ENCODE peak calls at places on chromosomes 7 and 10, in six cellular contexts. S is HepG2, G is H1, C is SK-N-SH, L is K562, J is GM12878. R is an unnamed sample.

GRCh38 chr7:106175507-106175906 is 63.4 kb upstream of the SYPL1 start:
- DNase-seq in S (no peak), G (no peak), C (no peak), L (no peak), J (no peak), R (no peak)

GRCh38 chr10:77442790-77443189 is 194.8 kb downstream of the KCNMA1 start:
- DNase-seq in S (no peak), G (no peak), C (no peak), L (no peak), J (no peak), R (no peak)

GRCh38 chr7:33534830-33535229 is 370.5 kb upstream of the BMPER start:
- DNase-seq in S (no peak), G (no peak), C (no peak), L (no peak), J (no peak), R (no peak)

GRCh38 chr10:46216836-46217748 is 69.7 kb upstream of the ANTXRL start:
- DNase-seq in S (no peak), G (no peak), C (peak; percentile 12), L (peak; percentile 90), J (no peak), R (peak; percentile 74)

GRCh38 chr7:142557971-142558582 is 191.2 kb upstream of the PRSS1 start:
- DNase-seq in S (peak; percentile 22), G (peak; percentile 23), C (peak; percentile 51), L (peak; percentile 74), J (no peak), R (peak; percentile 66)

GRCh38 chr10:124001391-124002260 is 91.8 kb downstream of the CHST15 start:
- DNase-seq in S (no peak), G (no peak), C (peak; percentile 8), L (no peak), J (no peak), R (no peak)

GRCh38 chr7:127413962-127414361 is 21.5 kb upstream of the ZNF800 start:
- DNase-seq in S (no peak), G (no peak), C (no peak), L (no peak), J (no peak), R (no peak)

GRCh38 chr7:10998984-10999757 is 25.5 kb downstream of the PHF14 start:
- DNase-seq in S (peak; percentile 65), G (no peak), C (no peak), L (peak; percentile 8), J (no peak), R (no peak)

GRCh38 chr7:45658716-45659495 is 84.7 kb downstream of the ADCY1 start:
- DNase-seq in S (no peak), G (no peak), C (no peak), L (no peak), J (no peak), R (no peak)

GRCh38 chr10:46556515-46557318 is at the start of gene GPRIN2:
- DNase-seq in S (no peak), G (peak; percentile 67), C (peak; percentile 82), L (no peak), J (no peak), R (no peak)

GRCh38 chr10:89710748-89711147 is 9.4 kb downstream of the KIF20B start:
- DNase-seq in S (no peak), G (no peak), C (no peak), L (no peak), J (no peak), R (no peak)

GRCh38 chr10:7572435-7572834 is 94.3 kb downstream of the ITIH5 start:
- DNase-seq in S (no peak), G (no peak), C (no peak), L (no peak), J (no peak), R (no peak)

GRCh38 chr7:95026421-95027072 is 119.2 kb downstream of the PPP1R9A start:
- DNase-seq in S (no peak), G (no peak), C (no peak), L (no peak), J (no peak), R (no peak)

DNA sequence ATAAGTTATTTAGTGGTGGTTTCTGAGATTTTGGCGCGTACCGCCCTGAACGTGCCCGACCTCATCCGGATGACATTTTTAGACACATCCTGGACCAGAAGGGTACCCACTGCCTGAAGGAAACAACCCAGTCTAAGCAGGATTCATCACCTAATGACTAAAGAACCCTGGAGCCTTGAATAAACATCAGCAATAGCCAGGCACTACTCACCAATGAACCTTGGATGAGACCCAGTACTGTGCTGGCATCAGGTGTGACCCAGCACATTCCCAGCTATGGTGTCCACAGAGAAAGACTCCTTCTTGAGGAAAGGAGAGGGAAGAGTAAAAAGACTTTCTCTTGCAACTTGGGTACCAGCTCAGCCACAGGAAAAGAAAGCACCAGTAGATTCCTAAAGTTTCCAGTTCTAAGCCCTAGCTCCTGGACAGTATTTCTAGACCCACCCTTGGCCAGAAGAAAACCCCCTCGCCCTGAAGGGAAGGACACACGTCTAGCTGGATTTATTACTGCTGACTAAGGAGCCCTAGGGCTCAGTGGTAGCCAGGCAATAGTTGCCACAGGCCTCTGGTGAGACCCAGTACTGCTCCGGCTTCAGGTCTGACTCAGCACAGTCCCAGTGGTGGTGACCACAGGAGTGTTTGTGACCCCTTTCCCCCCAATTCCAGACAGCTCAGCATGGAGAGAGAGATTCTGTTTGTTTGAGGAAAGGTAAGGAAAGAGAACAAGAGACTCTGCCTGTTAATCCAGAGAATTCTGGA is 32.5 kb downstream of the ZNF277 start:
- DNase-seq in S (peak; percentile 8), G (no peak), C (no peak), L (no peak), J (no peak), R (no peak)
- TF ChIP-seq GABPA in S (no peak), G (no peak), C (no peak), L (no peak), J (no peak), R (no peak)

GRCh38 chr10:132494831-132495230 is 42.8 kb upstream of the INPP5A start:
- DNase-seq in S (no peak), G (no peak), C (no peak), L (no peak), J (no peak), R (no peak)

GRCh38 chr10:132495231-132495630 is 42.4 kb upstream of the INPP5A start:
- DNase-seq in S (no peak), G (no peak), C (no peak), L (no peak), J (no peak), R (no peak)

GRCh38 chr10:132493756-132494290 is 43.8 kb upstream of the INPP5A start:
- DNase-seq in S (no peak), G (no peak), C (no peak), L (no peak), J (no peak), R (no peak)

GRCh38 chr10:132492323-132493035 is 45.1 kb upstream of the INPP5A start:
- DNase-seq in S (no peak), G (no peak), C (no peak), L (no peak), J (no peak), R (no peak)

DNA sequence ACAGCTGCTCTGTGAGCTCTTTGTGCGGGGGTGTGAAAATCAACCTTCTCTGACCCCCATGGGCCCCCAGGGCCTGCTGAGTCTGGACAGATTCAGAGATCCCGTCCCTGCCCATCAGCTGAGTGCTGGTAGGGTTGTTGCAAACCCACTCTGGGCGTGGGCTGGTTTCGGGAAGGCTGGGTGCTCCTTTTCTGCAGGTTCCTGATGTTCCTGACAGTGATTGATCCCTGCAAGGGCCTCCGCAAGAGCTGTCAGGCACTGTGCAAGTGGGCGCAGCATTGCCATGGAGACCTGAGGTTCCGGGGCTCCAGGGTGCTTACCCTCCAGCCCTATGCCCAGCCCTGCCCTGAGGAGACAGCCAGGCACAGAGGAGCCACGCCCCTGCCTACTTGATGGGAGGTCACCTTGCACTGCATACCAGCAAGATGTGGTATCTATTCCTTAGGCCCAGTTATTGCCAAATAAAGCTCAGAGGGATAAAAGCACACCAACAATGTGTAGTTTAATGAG is 44.3 kb upstream of the INPP5A start:
- DNase-seq in S (no peak), G (no peak), C (no peak), L (no peak), J (no peak), R (no peak)
- H3K4me3 ChIP-seq in S (no peak overlapping the region), G (no peak overlapping the region), C (no peak overlapping the region), L (no peak overlapping the region), J (no peak overlapping the region), R (no peak overlapping the region)

DNA sequence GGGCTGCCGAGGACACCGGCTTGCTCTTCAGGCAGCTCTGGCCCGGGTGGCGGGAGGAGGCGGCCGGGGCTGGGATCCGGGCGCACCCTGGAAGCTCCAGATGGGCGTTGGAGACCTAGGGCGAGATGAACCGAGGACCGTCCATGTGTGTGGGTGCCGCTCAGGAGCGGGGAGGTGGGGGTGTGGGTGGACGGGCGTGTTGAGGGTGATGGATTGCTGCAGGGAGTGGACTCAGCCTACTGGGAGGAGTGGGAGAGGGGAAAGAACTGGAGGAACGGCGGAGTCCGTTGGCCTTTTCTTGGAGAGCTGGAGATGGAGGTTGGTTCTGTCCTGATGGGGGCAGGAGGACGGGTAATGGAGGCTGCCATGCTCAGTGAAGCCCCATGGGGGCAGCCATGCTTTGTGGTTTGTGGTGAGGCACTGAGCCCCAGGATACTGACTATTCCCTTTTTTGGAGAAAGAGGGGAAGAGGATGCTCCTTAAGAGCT is 27.1 kb downstream of the HIF1AN start:
- DNase-seq in S (peak; percentile 12), G (peak; percentile 33), C (peak; percentile 72), L (peak; percentile 61), J (no peak), R (peak; percentile 32)
- TF ChIP-seq GABPA in S (no peak), G (no peak), C (no peak), L (no peak), J (no peak), R (no peak)

GRCh38 chr7:74452748-74453320 is 872 bp upstream of the GTF2IRD1 start:
- DNase-seq in S (peak; percentile 65), G (no peak), C (peak; percentile 83), L (peak; percentile 39), J (no peak), R (no peak)

GRCh38 chr7:74455933-74456332 is 2.2 kb downstream of the GTF2IRD1 start:
- DNase-seq in S (no peak), G (no peak), C (no peak), L (no peak), J (no peak), R (no peak)

GRCh38 chr7:74454948-74455804 is 1.5 kb downstream of the GTF2IRD1 start:
- DNase-seq in S (peak; percentile 56), G (no peak), C (peak; percentile 77), L (peak; percentile 30), J (no peak), R (no peak)

GRCh38 chr7:74453321-74454011 is at the start of gene GTF2IRD1:
- DNase-seq in S (peak; percentile 73), G (no peak), C (peak; percentile 97), L (peak; percentile 98), J (no peak), R (peak; percentile 51)

DNA sequence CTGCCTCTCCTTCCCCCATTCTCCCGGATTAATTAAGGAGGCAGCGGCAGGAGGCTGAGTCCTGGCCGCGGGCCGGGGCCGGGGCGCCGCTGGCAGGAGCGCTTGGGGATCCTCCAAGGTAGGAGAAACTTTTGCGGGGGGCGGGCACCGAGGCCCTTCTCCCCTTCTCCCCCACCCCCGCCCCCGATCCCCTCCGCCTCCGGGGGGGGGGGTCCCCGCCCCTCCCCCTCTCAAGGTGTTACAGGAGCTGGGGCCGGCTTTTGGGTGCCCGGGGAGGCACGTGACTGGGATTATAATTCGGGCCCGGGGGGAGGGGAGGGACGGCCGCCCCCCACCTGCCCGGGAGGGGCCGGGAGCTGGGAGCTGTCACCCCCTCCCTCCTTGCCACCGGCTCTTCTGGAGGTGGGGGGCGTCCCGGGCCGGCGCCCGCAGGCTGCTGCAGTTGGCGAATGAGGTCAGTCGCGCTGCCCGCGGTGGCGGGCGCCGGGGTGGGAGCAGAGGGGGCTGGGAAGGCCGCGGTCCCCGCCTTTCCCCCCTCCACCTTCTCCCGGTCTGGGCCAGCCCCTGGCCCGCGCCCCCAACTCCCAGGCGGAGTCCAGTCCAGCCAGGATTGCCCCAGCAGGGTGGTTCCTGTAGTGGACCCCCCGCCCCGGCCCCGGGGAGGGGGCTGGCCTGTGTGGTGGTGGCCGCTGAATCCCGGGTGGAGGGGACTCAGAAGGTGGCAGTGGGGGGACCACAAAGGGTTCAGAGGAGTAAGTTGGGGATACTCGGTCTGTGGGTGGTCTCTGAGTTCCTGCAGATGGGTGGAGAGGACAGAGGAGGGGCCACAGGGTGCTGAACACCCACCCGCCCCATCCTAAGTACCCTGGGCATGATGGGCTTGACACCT is 597 bp downstream of the GTF2IRD1 start:
- DNase-seq in S (no peak), G (no peak), C (peak; percentile 89), L (no peak), J (no peak), R (no peak)
- H3K4me3 ChIP-seq in S (peak overlapping the region; percentile 86), G (peak overlapping the region; percentile 56), C (peak overlapping the region; percentile 61), L (peak overlapping the region; percentile 94), J (no peak overlapping the region), R (peak overlapping the region; percentile 64)